ENCODE peak calls at places on chromosome 15, in ten cellular contexts. One of them, this sample, is unnamed.

GRCh38 chr15:90807074-90807646 is 61.2 kb upstream of the FURIN start:
- DNase-seq in breast epithelium: no peak
- DNase-seq in AG10803: no peak
- DNase-seq in AG09309: no peak
- DNase-seq in MM.1S: no peak
- DNase-seq in thyroid gland: peak
- DNase-seq in left ventricle myocardium inferior: no peak
- DNase-seq in GM23248: peak
- DNase-seq in mucosa of descending colon: no peak
- DNase-seq in stomach: no peak
- DNase-seq in this sample: no peak

GRCh38 chr15:38795471-38796245 is 231.0 kb upstream of the RASGRP1 start:
- DNase-seq in mucosa of descending colon: no peak
- DNase-seq in AG10803: peak
- DNase-seq in MM.1S: no peak
- DNase-seq in thyroid gland: no peak
- DNase-seq in stomach: no peak
- DNase-seq in left ventricle myocardium inferior: no peak
- DNase-seq in GM23248: peak
- DNase-seq in breast epithelium: no peak
- DNase-seq in AG09309: peak
- DNase-seq in this sample: no peak

GRCh38 chr15:77944002-77944867 is 133.3 kb downstream of the TBC1D2B start:
- DNase-seq in AG10803: peak
- DNase-seq in GM23248: peak
- DNase-seq in thyroid gland: peak
- DNase-seq in breast epithelium: peak
- DNase-seq in MM.1S: peak
- DNase-seq in AG09309: peak
- DNase-seq in mucosa of descending colon: peak
- DNase-seq in left ventricle myocardium inferior: peak
- DNase-seq in stomach: peak
- DNase-seq in this sample: peak

GRCh38 chr15:56019060-56019793 is 25.8 kb upstream of the NEDD4 start:
- DNase-seq in GM23248: no peak
- DNase-seq in left ventricle myocardium inferior: no peak
- DNase-seq in stomach: no peak
- DNase-seq in AG10803: no peak
- DNase-seq in thyroid gland: no peak
- DNase-seq in mucosa of descending colon: no peak
- DNase-seq in AG09309: no peak
- DNase-seq in MM.1S: no peak
- DNase-seq in breast epithelium: no peak
- DNase-seq in this sample: no peak

GRCh38 chr15:100772478-100773378 is 106.9 kb upstream of the ALDH1A3 start:
- DNase-seq in mucosa of descending colon: no peak
- DNase-seq in left ventricle myocardium inferior: no peak
- DNase-seq in stomach: no peak
- DNase-seq in thyroid gland: no peak
- DNase-seq in AG09309: no peak
- DNase-seq in AG10803: no peak
- DNase-seq in MM.1S: no peak
- DNase-seq in GM23248: no peak
- DNase-seq in breast epithelium: no peak
- DNase-seq in this sample: no peak

GRCh38 chr15:60635507-60636352 is 156.8 kb upstream of the ICE2 start:
- DNase-seq in GM23248: no peak
- DNase-seq in mucosa of descending colon: no peak
- DNase-seq in AG10803: no peak
- DNase-seq in MM.1S: peak
- DNase-seq in stomach: no peak
- DNase-seq in left ventricle myocardium inferior: no peak
- DNase-seq in AG09309: no peak
- DNase-seq in breast epithelium: no peak
- DNase-seq in thyroid gland: no peak
- DNase-seq in this sample: no peak

GRCh38 chr15:36601497-36601932 is 22.1 kb downstream of the CDIN1 start:
- DNase-seq in stomach: no peak
- DNase-seq in GM23248: peak
- DNase-seq in MM.1S: no peak
- DNase-seq in breast epithelium: no peak
- DNase-seq in AG09309: peak
- DNase-seq in AG10803: peak
- DNase-seq in mucosa of descending colon: no peak
- DNase-seq in left ventricle myocardium inferior: peak
- DNase-seq in thyroid gland: peak
- DNase-seq in this sample: no peak

GRCh38 chr15:54681578-54681977 is 515.2 kb downstream of the RSL24D1 start:
- DNase-seq in AG09309: no peak
- DNase-seq in AG10803: no peak
- DNase-seq in MM.1S: peak
- DNase-seq in GM23248: no peak
- DNase-seq in mucosa of descending colon: no peak
- DNase-seq in left ventricle myocardium inferior: no peak
- DNase-seq in breast epithelium: no peak
- DNase-seq in stomach: no peak
- DNase-seq in thyroid gland: no peak
- DNase-seq in this sample: no peak

GRCh38 chr15:85408270-85408746 is 27.9 kb downstream of the AKAP13 start:
- DNase-seq in AG10803: no peak
- DNase-seq in left ventricle myocardium inferior: no peak
- DNase-seq in mucosa of descending colon: no peak
- DNase-seq in GM23248: no peak
- DNase-seq in breast epithelium: no peak
- DNase-seq in AG09309: no peak
- DNase-seq in thyroid gland: no peak
- DNase-seq in MM.1S: peak
- DNase-seq in stomach: no peak
- DNase-seq in this sample: no peak

GRCh38 chr15:71060983-71061382 is 54.3 kb upstream of the THSD4 start:
- DNase-seq in breast epithelium: no peak
- DNase-seq in MM.1S: no peak
- DNase-seq in left ventricle myocardium inferior: no peak
- DNase-seq in AG09309: no peak
- DNase-seq in thyroid gland: no peak
- DNase-seq in mucosa of descending colon: no peak
- DNase-seq in GM23248: peak
- DNase-seq in AG10803: peak
- DNase-seq in stomach: no peak
- DNase-seq in this sample: no peak

GRCh38 chr15:83846847-83847246 is 192.9 kb downstream of the ADAMTSL3 start:
- DNase-seq in AG09309: peak
- DNase-seq in GM23248: peak
- DNase-seq in stomach: no peak
- DNase-seq in thyroid gland: no peak
- DNase-seq in MM.1S: no peak
- DNase-seq in mucosa of descending colon: no peak
- DNase-seq in left ventricle myocardium inferior: no peak
- DNase-seq in breast epithelium: no peak
- DNase-seq in AG10803: peak
- DNase-seq in this sample: no peak

GRCh38 chr15:89963301-89964288 is 37.5 kb upstream of the ZNF710 start:
- DNase-seq in GM23248: no peak
- DNase-seq in breast epithelium: no peak
- DNase-seq in AG09309: no peak
- DNase-seq in stomach: peak
- DNase-seq in thyroid gland: no peak
- DNase-seq in MM.1S: no peak
- DNase-seq in AG10803: no peak
- DNase-seq in mucosa of descending colon: no peak
- DNase-seq in left ventricle myocardium inferior: peak
- DNase-seq in this sample: no peak

GRCh38 chr15:34362047-34362773 is 4.8 kb downstream of the LPCAT4 start:
- DNase-seq in stomach: peak
- DNase-seq in breast epithelium: no peak
- DNase-seq in AG09309: no peak
- DNase-seq in GM23248: no peak
- DNase-seq in MM.1S: no peak
- DNase-seq in mucosa of descending colon: peak
- DNase-seq in AG10803: no peak
- DNase-seq in thyroid gland: no peak
- DNase-seq in left ventricle myocardium inferior: no peak
- DNase-seq in this sample: no peak

GRCh38 chr15:65819563-65819960 is 27.5 kb upstream of the DENND4A start:
- DNase-seq in mucosa of descending colon: no peak
- DNase-seq in MM.1S: no peak
- DNase-seq in GM23248: no peak
- DNase-seq in AG09309: no peak
- DNase-seq in thyroid gland: no peak
- DNase-seq in breast epithelium: no peak
- DNase-seq in stomach: no peak
- DNase-seq in left ventricle myocardium inferior: no peak
- DNase-seq in AG10803: no peak
- DNase-seq in this sample: no peak

GRCh38 chr15:90957105-90957790 is 2.6 kb downstream of the RCCD1 start:
- DNase-seq in thyroid gland: peak
- DNase-seq in left ventricle myocardium inferior: no peak
- DNase-seq in GM23248: peak
- DNase-seq in mucosa of descending colon: no peak
- DNase-seq in AG10803: peak
- DNase-seq in stomach: peak
- DNase-seq in MM.1S: no peak
- DNase-seq in AG09309: no peak
- DNase-seq in breast epithelium: no peak
- DNase-seq in this sample: no peak

GRCh38 chr15:78304487-78305413 is 5.3 kb upstream of the SKIC8 start:
- DNase-seq in MM.1S: no peak
- DNase-seq in left ventricle myocardium inferior: no peak
- DNase-seq in GM23248: peak
- DNase-seq in thyroid gland: peak
- DNase-seq in stomach: peak
- DNase-seq in AG10803: no peak
- DNase-seq in breast epithelium: no peak
- DNase-seq in AG09309: no peak
- DNase-seq in mucosa of descending colon: no peak
- DNase-seq in this sample: no peak

GRCh38 chr15:37791693-37792092 is 142.7 kb upstream of the TMCO5A start:
- DNase-seq in mucosa of descending colon: no peak
- DNase-seq in breast epithelium: no peak
- DNase-seq in left ventricle myocardium inferior: no peak
- DNase-seq in stomach: no peak
- DNase-seq in GM23248: no peak
- DNase-seq in AG09309: no peak
- DNase-seq in thyroid gland: no peak
- DNase-seq in MM.1S: no peak
- DNase-seq in AG10803: no peak
- DNase-seq in this sample: no peak

GRCh38 chr15:80957556-80957955 is 32.1 kb downstream of the MESD start:
- DNase-seq in breast epithelium: no peak
- DNase-seq in left ventricle myocardium inferior: no peak
- DNase-seq in GM23248: peak
- DNase-seq in AG09309: no peak
- DNase-seq in AG10803: no peak
- DNase-seq in stomach: no peak
- DNase-seq in mucosa of descending colon: no peak
- DNase-seq in thyroid gland: no peak
- DNase-seq in MM.1S: no peak
- DNase-seq in this sample: no peak

DNA sequence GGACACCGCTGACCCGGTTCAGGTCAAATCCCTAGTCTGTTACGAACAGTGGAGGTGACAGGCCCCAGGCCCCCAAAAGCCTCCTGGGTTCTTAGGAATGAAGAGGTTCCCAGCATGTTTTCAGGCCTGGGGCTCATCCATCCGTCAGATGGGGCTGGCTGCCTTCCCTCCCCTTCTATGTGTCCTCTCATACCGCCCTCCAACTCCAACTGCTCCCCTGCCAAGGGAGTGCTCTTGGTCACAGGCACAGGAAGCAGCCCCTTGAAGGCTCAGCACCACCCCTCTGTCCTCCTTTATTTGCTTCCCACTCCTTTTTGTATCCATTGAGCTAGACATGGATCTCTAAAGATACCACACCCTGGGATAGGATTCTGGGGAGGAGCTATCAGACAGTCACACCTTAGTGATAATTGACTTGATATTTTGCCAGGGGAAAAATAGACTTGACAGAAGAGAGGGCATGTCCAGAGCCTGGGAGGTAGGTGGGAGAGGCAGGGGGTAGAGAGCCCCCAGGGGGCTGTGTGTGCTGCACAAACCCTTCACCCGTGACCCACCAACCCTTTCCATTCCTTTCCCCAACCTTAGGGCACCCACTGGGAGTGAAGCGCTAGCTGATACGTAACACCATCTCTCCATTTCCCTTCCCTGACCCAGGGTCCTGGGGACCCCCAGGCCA is 10.7 kb upstream of the CSPG4 start:
- DNase-seq in left ventricle myocardium inferior: no peak
- DNase-seq in GM23248: peak
- DNase-seq in stomach: no peak
- DNase-seq in mucosa of descending colon: peak
- DNase-seq in breast epithelium: no peak
- DNase-seq in thyroid gland: peak
- DNase-seq in MM.1S: no peak
- DNase-seq in AG09309: no peak
- DNase-seq in AG10803: no peak
- DNase-seq in this sample: no peak
- H3K4me3 ChIP-seq in left ventricle myocardium inferior: no peak
- H3K4me3 ChIP-seq in GM23248: no peak
- H3K4me3 ChIP-seq in stomach: no peak
- H3K4me3 ChIP-seq in mucosa of descending colon: no peak
- H3K4me3 ChIP-seq in breast epithelium: peak
- H3K4me3 ChIP-seq in thyroid gland: no peak
- H3K4me3 ChIP-seq in MM.1S: no peak
- H3K4me3 ChIP-seq in AG09309: no peak
- H3K4me3 ChIP-seq in AG10803: no peak
- H3K4me3 ChIP-seq in this sample: no peak

GRCh38 chr15:92444631-92445030 is 51.0 kb downstream of the ST8SIA2 start:
- DNase-seq in GM23248: no peak
- DNase-seq in AG09309: no peak
- DNase-seq in breast epithelium: no peak
- DNase-seq in mucosa of descending colon: no peak
- DNase-seq in stomach: no peak
- DNase-seq in left ventricle myocardium inferior: no peak
- DNase-seq in MM.1S: no peak
- DNase-seq in AG10803: no peak
- DNase-seq in thyroid gland: no peak
- DNase-seq in this sample: no peak
- H3K4me3 ChIP-seq in GM23248: no peak
- H3K4me3 ChIP-seq in AG09309: no peak
- H3K4me3 ChIP-seq in breast epithelium: no peak
- H3K4me3 ChIP-seq in mucosa of descending colon: no peak
- H3K4me3 ChIP-seq in stomach: no peak
- H3K4me3 ChIP-seq in left ventricle myocardium inferior: no peak
- H3K4me3 ChIP-seq in MM.1S: no peak
- H3K4me3 ChIP-seq in AG10803: no peak
- H3K4me3 ChIP-seq in thyroid gland: no peak
- H3K4me3 ChIP-seq in this sample: no peak

GRCh38 chr15:42087926-42088800 is 6.2 kb downstream of the PLA2G4D start:
- DNase-seq in stomach: peak
- DNase-seq in left ventricle myocardium inferior: no peak
- DNase-seq in thyroid gland: no peak
- DNase-seq in MM.1S: no peak
- DNase-seq in AG10803: no peak
- DNase-seq in GM23248: no peak
- DNase-seq in AG09309: no peak
- DNase-seq in mucosa of descending colon: no peak
- DNase-seq in breast epithelium: no peak
- DNase-seq in this sample: no peak
- H3K4me3 ChIP-seq in stomach: no peak
- H3K4me3 ChIP-seq in left ventricle myocardium inferior: no peak
- H3K4me3 ChIP-seq in thyroid gland: no peak
- H3K4me3 ChIP-seq in MM.1S: no peak
- H3K4me3 ChIP-seq in AG10803: no peak
- H3K4me3 ChIP-seq in GM23248: no peak
- H3K4me3 ChIP-seq in AG09309: no peak
- H3K4me3 ChIP-seq in mucosa of descending colon: no peak
- H3K4me3 ChIP-seq in breast epithelium: no peak
- H3K4me3 ChIP-seq in this sample: no peak

GRCh38 chr15:58324533-58324932 is 107.3 kb upstream of the LIPC start:
- DNase-seq in left ventricle myocardium inferior: no peak
- DNase-seq in mucosa of descending colon: no peak
- DNase-seq in breast epithelium: no peak
- DNase-seq in stomach: no peak
- DNase-seq in AG09309: no peak
- DNase-seq in thyroid gland: no peak
- DNase-seq in AG10803: no peak
- DNase-seq in GM23248: no peak
- DNase-seq in MM.1S: no peak
- DNase-seq in this sample: no peak
- H3K4me3 ChIP-seq in left ventricle myocardium inferior: no peak
- H3K4me3 ChIP-seq in mucosa of descending colon: no peak
- H3K4me3 ChIP-seq in breast epithelium: no peak
- H3K4me3 ChIP-seq in stomach: no peak
- H3K4me3 ChIP-seq in AG09309: no peak
- H3K4me3 ChIP-seq in thyroid gland: no peak
- H3K4me3 ChIP-seq in AG10803: no peak
- H3K4me3 ChIP-seq in GM23248: no peak
- H3K4me3 ChIP-seq in MM.1S: no peak
- H3K4me3 ChIP-seq in this sample: no peak

This sample was measured in kidney epithelial cell.